ENCODE peak calls at places on chromosomes 1 and 21, in six cellular contexts. One of them, this sample, is unnamed.
A peak's percentile ranks its signal among the peaks of the same experiment; 100 is the strongest.

GRCh38 chr1:202964755-202965440 is 2.2 kb downstream of the CYB5R1 start:
- DNase-seq in H9: no peak
- DNase-seq in dorsolateral prefrontal cortex: no peak
- DNase-seq in GM10248: no peak
- DNase-seq in astrocyte of the spinal cord: peak; percentile 33
- DNase-seq in BJ: no peak
- DNase-seq in this sample: no peak

GRCh38 chr1:84598846-84599741 is 24.9 kb upstream of the CTBS start:
- DNase-seq in H9: no peak
- DNase-seq in dorsolateral prefrontal cortex: no peak
- DNase-seq in GM10248: peak; percentile 40
- DNase-seq in astrocyte of the spinal cord: peak; percentile 94
- DNase-seq in BJ: peak; percentile 63
- DNase-seq in this sample: peak; percentile 45

GRCh38 chr1:10537082-10537766 is 62.5 kb downstream of the PEX14 start:
- DNase-seq in H9: no peak
- DNase-seq in dorsolateral prefrontal cortex: no peak
- DNase-seq in GM10248: no peak
- DNase-seq in astrocyte of the spinal cord: no peak
- DNase-seq in BJ: no peak
- DNase-seq in this sample: no peak

GRCh38 chr21:36852293-36852692 is 114.2 kb downstream of the HLCS start:
- DNase-seq in H9: no peak
- DNase-seq in dorsolateral prefrontal cortex: no peak
- DNase-seq in GM10248: no peak
- DNase-seq in astrocyte of the spinal cord: no peak
- DNase-seq in BJ: no peak
- DNase-seq in this sample: no peak

GRCh38 chr1:51949014-51949702 is 41.3 kb downstream of the RAB3B start:
- DNase-seq in H9: peak; percentile 41
- DNase-seq in dorsolateral prefrontal cortex: no peak
- DNase-seq in GM10248: no peak
- DNase-seq in astrocyte of the spinal cord: no peak
- DNase-seq in BJ: no peak
- DNase-seq in this sample: no peak

GRCh38 chr1:24450857-24451397 is 35.3 kb downstream of the NIPAL3 start:
- DNase-seq in H9: no peak
- DNase-seq in dorsolateral prefrontal cortex: no peak
- DNase-seq in GM10248: no peak
- DNase-seq in astrocyte of the spinal cord: no peak
- DNase-seq in BJ: no peak
- DNase-seq in this sample: no peak

GRCh38 chr1:182374101-182374834 is 17.3 kb downstream of the GLUL start:
- DNase-seq in H9: no peak
- DNase-seq in dorsolateral prefrontal cortex: peak; percentile 45
- DNase-seq in GM10248: no peak
- DNase-seq in astrocyte of the spinal cord: no peak
- DNase-seq in BJ: no peak
- DNase-seq in this sample: no peak

GRCh38 chr1:185297986-185298385 is 19.1 kb downstream of the IVNS1ABP start:
- DNase-seq in H9: no peak
- DNase-seq in dorsolateral prefrontal cortex: no peak
- DNase-seq in GM10248: no peak
- DNase-seq in astrocyte of the spinal cord: no peak
- DNase-seq in BJ: no peak
- DNase-seq in this sample: no peak

GRCh38 chr1:31818204-31818603 is 2.4 kb upstream of the SPOCD1 start:
- DNase-seq in H9: no peak
- DNase-seq in dorsolateral prefrontal cortex: no peak
- DNase-seq in GM10248: no peak
- DNase-seq in astrocyte of the spinal cord: no peak
- DNase-seq in BJ: no peak
- DNase-seq in this sample: no peak

GRCh38 chr1:206725053-206725963 is 40.6 kb downstream of the MAPKAPK2 start:
- DNase-seq in H9: peak; percentile 73
- DNase-seq in dorsolateral prefrontal cortex: peak; percentile 26
- DNase-seq in GM10248: peak; percentile 71
- DNase-seq in astrocyte of the spinal cord: peak; percentile 32
- DNase-seq in BJ: no peak
- DNase-seq in this sample: peak; percentile 77

GRCh38 chr21:25660233-25660632 is 21.2 kb downstream of the JAM2 start:
- DNase-seq in H9: no peak
- DNase-seq in dorsolateral prefrontal cortex: no peak
- DNase-seq in GM10248: no peak
- DNase-seq in astrocyte of the spinal cord: no peak
- DNase-seq in BJ: no peak
- DNase-seq in this sample: no peak

GRCh38 chr1:5374176-5374575 is 618.0 kb downstream of the NPHP4 start:
- DNase-seq in H9: no peak
- DNase-seq in dorsolateral prefrontal cortex: no peak
- DNase-seq in GM10248: no peak
- DNase-seq in astrocyte of the spinal cord: no peak
- DNase-seq in BJ: no peak
- DNase-seq in this sample: no peak

GRCh38 chr21:35178812-35179211 is 129.7 kb upstream of the RUNX1 start:
- DNase-seq in H9: no peak
- DNase-seq in dorsolateral prefrontal cortex: no peak
- DNase-seq in GM10248: no peak
- DNase-seq in astrocyte of the spinal cord: no peak
- DNase-seq in BJ: no peak
- DNase-seq in this sample: no peak

GRCh38 chr1:244330318-244330625 is 121.4 kb downstream of the ADSS2 start:
- DNase-seq in H9: peak; percentile 15
- DNase-seq in dorsolateral prefrontal cortex: no peak
- DNase-seq in GM10248: no peak
- DNase-seq in astrocyte of the spinal cord: no peak
- DNase-seq in BJ: no peak
- DNase-seq in this sample: no peak

GRCh38 chr1:244460195-244460594 is 878 bp upstream of the CATSPERE start:
- DNase-seq in H9: peak; percentile 45
- DNase-seq in dorsolateral prefrontal cortex: no peak
- DNase-seq in GM10248: no peak
- DNase-seq in astrocyte of the spinal cord: no peak
- DNase-seq in BJ: no peak
- DNase-seq in this sample: no peak

GRCh38 chr1:204580862-204581261 is 64.7 kb downstream of the MDM4 start:
- DNase-seq in H9: no peak
- DNase-seq in dorsolateral prefrontal cortex: no peak
- DNase-seq in GM10248: no peak
- DNase-seq in astrocyte of the spinal cord: no peak
- DNase-seq in BJ: no peak
- DNase-seq in this sample: no peak

GRCh38 chr1:183604048-183604808 is 14.0 kb upstream of the NCF2 start:
- DNase-seq in H9: no peak
- DNase-seq in dorsolateral prefrontal cortex: no peak
- DNase-seq in GM10248: peak; percentile 59
- DNase-seq in astrocyte of the spinal cord: peak; percentile 91
- DNase-seq in BJ: peak; percentile 81
- DNase-seq in this sample: peak; percentile 61

GRCh38 chr1:212225871-212226302 is 59.3 kb upstream of the PPP2R5A start:
- DNase-seq in H9: no peak
- DNase-seq in dorsolateral prefrontal cortex: no peak
- DNase-seq in GM10248: no peak
- DNase-seq in astrocyte of the spinal cord: no peak
- DNase-seq in BJ: no peak
- DNase-seq in this sample: no peak

GRCh38 chr1:205172729-205173366 is 38.7 kb downstream of the DSTYK start:
- DNase-seq in H9: no peak
- DNase-seq in dorsolateral prefrontal cortex: no peak
- DNase-seq in GM10248: no peak
- DNase-seq in astrocyte of the spinal cord: peak; percentile 95
- DNase-seq in BJ: peak; percentile 96
- DNase-seq in this sample: no peak

GRCh38 chr1:158060001-158060400 is 66.6 kb downstream of the KIRREL1 start:
- DNase-seq in H9: peak; percentile 67
- DNase-seq in dorsolateral prefrontal cortex: no peak
- DNase-seq in GM10248: no peak
- DNase-seq in astrocyte of the spinal cord: no peak
- DNase-seq in BJ: no peak
- DNase-seq in this sample: no peak

GRCh38 chr1:217574265-217574949 is 56.5 kb downstream of the GPATCH2 start:
- DNase-seq in H9: no peak
- DNase-seq in dorsolateral prefrontal cortex: no peak
- DNase-seq in GM10248: no peak
- DNase-seq in astrocyte of the spinal cord: no peak
- DNase-seq in BJ: no peak
- DNase-seq in this sample: no peak

GRCh38 chr1:162366671-162367070 is 10.0 kb downstream of the SPATA46 start:
- DNase-seq in H9: no peak
- DNase-seq in dorsolateral prefrontal cortex: no peak
- DNase-seq in GM10248: no peak
- DNase-seq in astrocyte of the spinal cord: no peak
- DNase-seq in BJ: no peak
- DNase-seq in this sample: no peak

GRCh38 chr1:3948344-3948743 is 48.3 kb upstream of the C1orf174 start:
- DNase-seq in H9: peak; percentile 25
- DNase-seq in dorsolateral prefrontal cortex: no peak
- DNase-seq in GM10248: no peak
- DNase-seq in astrocyte of the spinal cord: no peak
- DNase-seq in BJ: no peak
- DNase-seq in this sample: no peak

GRCh38 chr1:92476071-92476607 is 10.6 kb downstream of the GFI1 start:
- DNase-seq in H9: peak; percentile 38
- DNase-seq in dorsolateral prefrontal cortex: no peak
- DNase-seq in GM10248: peak; percentile 42
- DNase-seq in astrocyte of the spinal cord: no peak
- DNase-seq in BJ: no peak
- DNase-seq in this sample: peak; percentile 46

GRCh38 chr1:208909011-208909410 is 664.8 kb upstream of the PLXNA2 start:
- DNase-seq in H9: no peak
- DNase-seq in dorsolateral prefrontal cortex: no peak
- DNase-seq in GM10248: no peak
- DNase-seq in astrocyte of the spinal cord: no peak
- DNase-seq in BJ: no peak
- DNase-seq in this sample: no peak

GRCh38 chr1:166882893-166883292 is 6.8 kb upstream of the TADA1 start:
- DNase-seq in H9: no peak
- DNase-seq in dorsolateral prefrontal cortex: no peak
- DNase-seq in GM10248: no peak
- DNase-seq in astrocyte of the spinal cord: no peak
- DNase-seq in BJ: no peak
- DNase-seq in this sample: no peak

GRCh38 chr1:166888710-166889109 is 12.6 kb upstream of the TADA1 start:
- DNase-seq in H9: no peak
- DNase-seq in dorsolateral prefrontal cortex: no peak
- DNase-seq in GM10248: no peak
- DNase-seq in astrocyte of the spinal cord: no peak
- DNase-seq in BJ: no peak
- DNase-seq in this sample: no peak

GRCh38 chr1:166884971-166885370 is 8.9 kb upstream of the TADA1 start:
- DNase-seq in H9: no peak
- DNase-seq in dorsolateral prefrontal cortex: no peak
- DNase-seq in GM10248: no peak
- DNase-seq in astrocyte of the spinal cord: no peak
- DNase-seq in BJ: no peak
- DNase-seq in this sample: no peak

DNA sequence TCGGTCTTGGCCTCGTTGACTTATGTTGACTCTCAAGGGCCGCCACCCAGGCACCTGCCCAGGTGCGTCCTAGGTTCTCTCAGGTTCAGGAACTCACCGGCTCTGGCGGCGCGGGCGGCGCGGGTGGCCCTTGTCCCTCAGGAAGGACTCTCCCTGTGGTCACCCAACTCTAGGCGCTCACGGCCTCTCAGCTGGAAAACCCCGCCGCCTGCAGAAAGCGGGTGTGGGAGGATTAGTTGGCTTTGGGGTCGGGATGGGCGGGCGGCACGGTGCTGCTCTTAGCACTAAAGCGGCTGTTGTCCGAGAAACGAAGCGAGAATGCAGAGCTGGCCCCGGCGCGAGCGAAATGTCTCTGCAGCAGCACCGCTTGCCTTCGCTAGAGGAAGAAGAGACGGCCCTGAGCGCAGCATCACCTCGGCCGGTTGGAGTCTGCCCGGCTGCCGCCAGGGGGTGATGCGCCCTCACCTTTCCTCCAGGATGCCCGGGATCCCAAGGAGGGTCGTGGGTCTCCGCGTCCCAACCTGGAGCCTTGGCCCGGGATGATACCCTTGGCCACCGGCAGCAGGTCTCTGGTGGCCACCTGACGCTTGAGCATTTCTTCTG is 8.1 kb upstream of the TADA1 start:
- DNase-seq in H9: peak; percentile 91
- DNase-seq in dorsolateral prefrontal cortex: peak; percentile 57
- DNase-seq in GM10248: peak; percentile 52
- DNase-seq in astrocyte of the spinal cord: peak; percentile 33
- DNase-seq in BJ: no peak
- DNase-seq in this sample: peak; percentile 59
- TF ChIP-seq CTCF in H9: peak; percentile 97
- TF ChIP-seq CTCF in dorsolateral prefrontal cortex: peak; percentile 83
- TF ChIP-seq CTCF in GM10248: peak; percentile 48
- TF ChIP-seq CTCF in astrocyte of the spinal cord: peak; percentile 90
- TF ChIP-seq CTCF in BJ: peak; percentile 65
- TF ChIP-seq CTCF in this sample: peak; percentile 63

GRCh38 chr1:1597275-1597930 is 2.5 kb downstream of the FNDC10 start:
- DNase-seq in H9: peak; percentile 77
- DNase-seq in dorsolateral prefrontal cortex: no peak
- DNase-seq in GM10248: peak; percentile 55
- DNase-seq in astrocyte of the spinal cord: no peak
- DNase-seq in BJ: no peak
- DNase-seq in this sample: peak; percentile 76
- TF ChIP-seq CTCF in H9: peak; percentile 57
- TF ChIP-seq CTCF in dorsolateral prefrontal cortex: no peak
- TF ChIP-seq CTCF in GM10248: peak; percentile 27
- TF ChIP-seq CTCF in astrocyte of the spinal cord: peak; percentile 46
- TF ChIP-seq CTCF in BJ: peak; percentile 48
- TF ChIP-seq CTCF in this sample: peak; percentile 15

GRCh38 chr21:31991356-31992331 is 118.8 kb downstream of the HUNK start:
- DNase-seq in H9: peak; percentile 61
- DNase-seq in dorsolateral prefrontal cortex: no peak
- DNase-seq in GM10248: no peak
- DNase-seq in astrocyte of the spinal cord: no peak
- DNase-seq in BJ: no peak
- DNase-seq in this sample: no peak
- TF ChIP-seq CTCF in H9: peak; percentile 69
- TF ChIP-seq CTCF in dorsolateral prefrontal cortex: no peak
- TF ChIP-seq CTCF in GM10248: no peak
- TF ChIP-seq CTCF in astrocyte of the spinal cord: no peak
- TF ChIP-seq CTCF in BJ: no peak
- TF ChIP-seq CTCF in this sample: no peak

GRCh38 chr1:192735298-192735697 is 73.5 kb upstream of the RGS2 start:
- DNase-seq in H9: no peak
- DNase-seq in dorsolateral prefrontal cortex: no peak
- DNase-seq in GM10248: no peak
- DNase-seq in astrocyte of the spinal cord: no peak
- DNase-seq in BJ: no peak
- DNase-seq in this sample: no peak

GRCh38 chr1:192737311-192737710 is 71.5 kb upstream of the RGS2 start:
- DNase-seq in H9: no peak
- DNase-seq in dorsolateral prefrontal cortex: no peak
- DNase-seq in GM10248: no peak
- DNase-seq in astrocyte of the spinal cord: no peak
- DNase-seq in BJ: no peak
- DNase-seq in this sample: no peak

GRCh38 chr1:192741095-192741494 is 67.7 kb upstream of the RGS2 start:
- DNase-seq in H9: no peak
- DNase-seq in dorsolateral prefrontal cortex: no peak
- DNase-seq in GM10248: no peak
- DNase-seq in astrocyte of the spinal cord: no peak
- DNase-seq in BJ: no peak
- DNase-seq in this sample: no peak

GRCh38 chr1:192740214-192740613 is 68.6 kb upstream of the RGS2 start:
- DNase-seq in H9: no peak
- DNase-seq in dorsolateral prefrontal cortex: no peak
- DNase-seq in GM10248: no peak
- DNase-seq in astrocyte of the spinal cord: no peak
- DNase-seq in BJ: no peak
- DNase-seq in this sample: no peak

GRCh38 chr1:192739476-192740184 is 69.2 kb upstream of the RGS2 start:
- DNase-seq in H9: no peak
- DNase-seq in dorsolateral prefrontal cortex: no peak
- DNase-seq in GM10248: no peak
- DNase-seq in astrocyte of the spinal cord: no peak
- DNase-seq in BJ: no peak
- DNase-seq in this sample: no peak
- TF ChIP-seq CTCF in H9: no peak
- TF ChIP-seq CTCF in dorsolateral prefrontal cortex: no peak
- TF ChIP-seq CTCF in GM10248: no peak
- TF ChIP-seq CTCF in astrocyte of the spinal cord: no peak
- TF ChIP-seq CTCF in BJ: no peak
- TF ChIP-seq CTCF in this sample: no peak

This sample was measured in GM13976.